ENCODE peak calls at places on chromosomes 6 and 20, in four cellular contexts. E, W, A and V are unnamed samples. For H3K4me1, the result is how much of the 10 kb centered on the place peaks cover.

GRCh38 chr20:3890410-3890751 is 1.2 kb downstream of the PANK2 start:
- DNase-seq in E (no peak), W (no peak), A (no peak), V (no peak)

GRCh38 chr6:166450167-166450873 is 67.6 kb upstream of the MPC1 start:
- DNase-seq in E (no peak), W (no peak), A (no peak), V (no peak)

GRCh38 chr6:119479860-119480655 is 130.5 kb upstream of the MAN1A1 start:
- DNase-seq in E (no peak), W (peak), A (no peak), V (no peak)

GRCh38 chr20:4925842-4926530 is 75.3 kb downstream of the SLC23A2 start:
- DNase-seq in E (no peak), W (peak), A (peak), V (peak)

GRCh38 chr6:24274441-24275083 is 83.3 kb downstream of the DCDC2 start:
- DNase-seq in E (no peak), W (no peak), A (no peak), V (no peak)

GRCh38 chr6:112482373-112482772 is 135.2 kb downstream of the RFPL4B start:
- DNase-seq in E (no peak), W (no peak), A (no peak), V (no peak)

GRCh38 chr6:146267447-146267846 is 238.6 kb downstream of the GRM1 start:
- DNase-seq in E (no peak), W (no peak), A (no peak), V (no peak)

GRCh38 chr6:1070085-1070521 is 241.8 kb upstream of the FOXQ1 start:
- DNase-seq in E (no peak), W (peak), A (no peak), V (no peak)

GRCh38 chr6:27630727-27631613 is 158.1 kb upstream of the ZNF184 start:
- DNase-seq in E (no peak), W (peak), A (no peak), V (no peak)

GRCh38 chr6:69155467-69155866 is 520.4 kb downstream of the ADGRB3 start:
- DNase-seq in E (no peak), W (no peak), A (no peak), V (no peak)

GRCh38 chr6:34984416-34984815 is 95.4 kb downstream of the ANKS1A start:
- DNase-seq in E (no peak), W (no peak), A (no peak), V (no peak)

GRCh38 chr6:1424306-1424927 is 35.0 kb downstream of the FOXF2 start:
- DNase-seq in E (no peak), W (peak), A (no peak), V (peak)

GRCh38 chr6:127971945-127972391 is 71.1 kb upstream of the THEMIS start:
- DNase-seq in E (no peak), W (no peak), A (no peak), V (no peak)

GRCh38 chr20:48159156-48159971 is 374.1 kb upstream of the SULF2 start:
- DNase-seq in E (no peak), W (no peak), A (no peak), V (no peak)

GRCh38 chr6:44722736-44723135 is 335.2 kb downstream of the CDC5L start:
- DNase-seq in E (no peak), W (no peak), A (no peak), V (no peak)

GRCh38 chr6:170424634-170425126 is 118.1 kb downstream of the FAM120B start:
- DNase-seq in E (no peak), W (no peak), A (no peak), V (no peak)

GRCh38 chr20:8127553-8128255 is 4.4 kb upstream of the PLCB1 start:
- DNase-seq in E (no peak), W (no peak), A (no peak), V (no peak)

GRCh38 chr6:166005846-166006592 is 161.6 kb downstream of the TBXT start:
- DNase-seq in E (no peak), W (no peak), A (peak), V (no peak)

GRCh38 chr6:13760948-13761347 is 49.3 kb upstream of the RANBP9 start:
- DNase-seq in E (no peak), W (no peak), A (no peak), V (no peak)

GRCh38 chr6:137870744-137871247 is 3.7 kb downstream of the TNFAIP3 start:
- DNase-seq in E (no peak), W (no peak), A (no peak), V (no peak)

GRCh38 chr6:35665573-35665972 is 23.1 kb downstream of the FKBP5 start:
- DNase-seq in E (no peak), W (no peak), A (no peak), V (no peak)

GRCh38 chr6:27422651-27423332 is 34.2 kb downstream of the ZNF391 start:
- DNase-seq in E (no peak), W (no peak), A (no peak), V (no peak)

GRCh38 chr20:408843-409696 is 971 bp downstream of the RBCK1 start:
- DNase-seq in E (no peak), W (no peak), A (no peak), V (no peak)

GRCh38 chr20:8147476-8147875 is 15.4 kb downstream of the PLCB1 start:
- DNase-seq in E (no peak), W (no peak), A (no peak), V (no peak)

GRCh38 chr20:56595746-56596478 is 33.2 kb upstream of the TFAP2C start:
- DNase-seq in E (no peak), W (no peak), A (no peak), V (no peak)

GRCh38 chr6:156851447-156851846 is 74.3 kb downstream of the ARID1B start:
- DNase-seq in E (no peak), W (no peak), A (no peak), V (no peak)

DNA sequence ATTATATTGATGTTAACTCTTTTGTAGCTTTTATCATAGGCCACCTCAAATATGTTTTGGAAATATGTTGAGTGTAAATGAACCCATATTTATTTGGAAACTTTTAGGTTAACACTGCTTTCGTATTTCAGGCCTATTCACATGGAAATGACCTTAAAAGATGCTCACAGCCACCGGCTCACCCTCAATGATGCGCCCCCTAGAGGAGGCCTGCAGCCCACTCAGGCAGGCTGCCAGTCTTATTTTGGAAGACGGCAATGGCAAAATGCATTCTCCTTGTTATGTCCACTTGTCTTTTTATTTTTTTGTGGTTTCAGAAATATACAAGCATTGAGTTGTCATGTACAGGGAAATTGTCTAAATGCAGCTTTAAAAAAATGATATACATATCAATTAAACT is 869.7 kb downstream of the PHF3 start:
- DNase-seq in E (no peak), W (no peak), A (peak), V (no peak)
- H3K27ac ChIP-seq in E (no peak), W (no peak), A (no peak), V (no peak)

GRCh38 chr20:38997622-38998021 is 35.5 kb downstream of the DHX35 start:
- DNase-seq in E (no peak), W (no peak), A (no peak), V (no peak)

GRCh38 chr20:38999965-39000910 is 38.1 kb downstream of the DHX35 start:
- DNase-seq in E (no peak), W (no peak), A (no peak), V (no peak)

GRCh38 chr20:38995536-38996044 is 33.4 kb downstream of the DHX35 start:
- DNase-seq in E (no peak), W (no peak), A (no peak), V (no peak)

GRCh38 chr20:39004508-39004907 is 42.4 kb downstream of the DHX35 start:
- DNase-seq in E (no peak), W (no peak), A (no peak), V (no peak)

GRCh38 chr20:38999217-38999616 is 37.1 kb downstream of the DHX35 start:
- DNase-seq in E (no peak), W (no peak), A (no peak), V (no peak)
- H3K4me1 ChIP-seq in E (under half), W (under half), A (under half), V (under half)

DNA sequence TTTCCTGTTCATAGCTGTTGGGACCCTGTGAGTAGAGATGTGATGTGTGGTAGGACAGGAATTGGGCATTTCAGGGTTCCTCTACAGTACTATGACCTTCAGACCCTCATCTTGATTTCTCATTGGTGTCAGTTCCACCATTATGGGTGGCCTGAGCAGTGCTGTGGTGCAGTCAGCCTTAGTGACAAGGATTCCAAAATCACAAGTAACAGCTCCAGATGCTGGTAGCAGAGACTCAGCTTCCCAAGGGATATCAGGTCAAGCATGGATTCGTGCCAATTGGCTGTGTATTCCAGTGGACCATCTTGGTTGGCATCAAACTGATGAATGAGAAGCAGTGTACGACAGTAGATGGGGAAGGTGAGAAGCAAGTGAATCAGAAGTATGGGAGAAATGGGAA is 3.8 kb downstream of the SMIM26 start:
- DNase-seq in E (no peak), W (no peak), A (no peak), V (no peak)
- H3K27ac ChIP-seq in E (no peak), W (no peak), A (no peak), V (no peak)

DNA sequence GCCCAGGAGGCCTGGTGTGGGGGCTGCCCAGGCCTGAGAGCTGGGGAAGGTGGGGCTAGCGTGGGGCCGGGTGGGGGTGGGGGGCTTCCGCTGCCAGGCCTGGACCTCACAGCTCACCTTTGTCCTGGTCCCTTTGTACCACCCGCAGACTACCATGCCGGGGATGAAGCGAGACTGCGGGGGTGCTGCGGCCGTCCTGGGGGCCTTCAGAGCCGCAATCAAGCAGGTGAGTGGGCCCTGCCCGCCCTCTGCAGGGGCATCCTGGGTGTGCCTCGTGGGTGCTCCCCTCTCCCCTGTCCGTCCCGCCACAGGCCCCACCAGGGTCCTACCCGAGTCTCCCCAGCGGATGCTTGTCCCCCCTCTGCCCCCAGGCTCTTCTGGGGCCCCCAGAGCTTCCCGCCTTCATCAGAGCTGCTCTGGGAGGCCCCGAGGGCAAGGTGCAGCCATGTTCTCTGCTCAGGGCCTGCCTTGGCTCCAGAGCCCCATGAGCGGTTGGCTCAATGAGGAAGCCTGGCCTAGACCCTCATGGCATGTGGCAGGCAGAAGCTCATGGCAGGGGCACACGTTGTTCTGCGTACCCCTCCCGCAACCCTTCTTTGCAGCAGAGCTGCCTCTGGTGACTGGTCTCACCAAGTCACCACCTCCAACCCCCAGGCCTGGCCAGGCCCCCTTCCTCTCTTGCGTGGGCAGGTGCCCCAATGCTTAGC is 14.5 kb downstream of the NPEPL1 start:
- DNase-seq in E (no peak), W (peak), A (peak), V (no peak)
- H3K4me1 ChIP-seq in E (under half), W (under half), A (under half), V (under half)

DNA sequence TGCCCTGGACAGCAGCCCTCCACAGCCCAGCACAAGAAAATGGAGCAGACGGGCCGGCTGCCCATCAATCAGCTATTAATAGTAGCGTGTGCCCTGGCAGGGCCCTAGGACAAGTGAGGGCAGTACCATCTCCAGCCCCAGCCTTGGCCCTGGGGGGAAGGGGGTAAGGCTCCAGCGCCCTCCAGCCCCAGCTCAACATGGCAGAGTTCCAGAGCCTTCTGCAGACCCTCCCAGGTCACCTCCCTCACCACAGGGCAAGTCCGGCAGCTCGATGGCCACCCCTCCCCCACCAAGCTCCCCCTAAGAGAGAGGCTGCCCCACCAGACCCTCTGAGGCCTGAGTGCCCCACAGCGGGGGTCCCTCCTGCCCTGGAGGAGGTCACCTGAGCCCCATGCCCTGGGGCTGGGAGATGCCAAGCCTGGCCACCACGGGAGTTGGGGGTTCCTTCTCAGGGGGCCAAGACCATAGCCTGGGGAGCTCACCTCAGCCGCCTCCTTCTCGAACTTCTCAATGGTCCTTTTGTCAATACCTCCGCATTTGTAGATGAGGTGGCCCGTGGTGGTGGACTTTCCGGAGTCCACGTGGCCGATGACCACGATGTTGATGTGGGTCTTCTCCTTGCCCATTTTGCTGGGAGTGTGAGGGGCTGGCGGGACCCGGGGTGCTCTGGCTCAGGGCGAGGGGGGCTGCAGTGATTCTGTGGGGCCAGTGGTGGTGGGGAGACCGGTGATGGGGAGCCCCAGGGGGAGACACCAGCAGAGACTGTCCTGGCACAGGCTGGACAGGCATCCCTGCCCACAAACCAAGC is 1.5 kb downstream of the EEF1A2 start:
- DNase-seq in E (no peak), W (no peak), A (peak), V (no peak)
- H3K27ac ChIP-seq in E (no peak), W (no peak), A (peak), V (no peak)

GRCh38 chr20:20796766-20797415 is 84.4 kb upstream of the RALGAPA2 start:
- DNase-seq in E (no peak), W (no peak), A (no peak), V (no peak)
- H3K4me1 ChIP-seq in E (under half), W (under half), A (under half), V (under half)